ENCODE peak calls at places on chromosomes 4 and X, in six cellular contexts. L, K, X, R, C and Q are unnamed samples.

GRCh38 chrX:56313308-56313707 is 81.2 kb downstream of the KLF8 start:
- DNase-seq in L (no peak), K (no peak), X (no peak), R (no peak), C (no peak), Q (no peak)

GRCh38 chr4:1008840-1009646 is 2.4 kb upstream of the FGFRL1 start:
- DNase-seq in L (peak), K (peak), X (no peak), R (peak), C (no peak), Q (no peak)

GRCh38 chr4:17680559-17680958 is 66.1 kb downstream of the MED28 start:
- DNase-seq in L (no peak), K (no peak), X (no peak), R (no peak), C (no peak), Q (no peak)

GRCh38 chrX:69298466-69299140 is 133.3 kb upstream of the PJA1 start:
- DNase-seq in L (no peak), K (no peak), X (no peak), R (no peak), C (no peak), Q (no peak)

GRCh38 chr4:108143515-108143914 is 25.2 kb downstream of the LEF1 start:
- DNase-seq in L (no peak), K (no peak), X (no peak), R (no peak), C (no peak), Q (no peak)

GRCh38 chr4:1509366-1509765 is 103.1 kb upstream of the NKX1-1 start:
- DNase-seq in L (no peak), K (no peak), X (no peak), R (no peak), C (no peak), Q (no peak)

GRCh38 chr4:39353478-39354177 is 12.5 kb downstream of the RFC1 start:
- DNase-seq in L (no peak), K (peak), X (peak), R (no peak), C (no peak), Q (no peak)

GRCh38 chrX:40094900-40095587 is 2.7 kb downstream of the BCOR start:
- DNase-seq in L (no peak), K (no peak), X (no peak), R (peak), C (no peak), Q (no peak)

GRCh38 chr4:130542953-130543352 is 1447.0 kb downstream of the C4orf33 start:
- DNase-seq in L (no peak), K (no peak), X (no peak), R (no peak), C (no peak), Q (no peak)

GRCh38 chrX:20066968-20067708 is 49.6 kb downstream of the MAP7D2 start:
- DNase-seq in L (no peak), K (peak), X (peak), R (no peak), C (no peak), Q (no peak)

GRCh38 chr4:174592985-174593335 is 70.7 kb upstream of the HPGD start:
- DNase-seq in L (no peak), K (no peak), X (peak), R (no peak), C (no peak), Q (no peak)

GRCh38 chrX:136711147-136711546 is 63.2 kb downstream of the CD40LG start:
- DNase-seq in L (peak), K (no peak), X (peak), R (peak), C (no peak), Q (no peak)

GRCh38 chr4:1989533-1990347 is 19.0 kb downstream of the NELFA start:
- DNase-seq in L (no peak), K (no peak), X (no peak), R (no peak), C (peak), Q (no peak)

GRCh38 chr4:41207330-41207831 is 7.0 kb downstream of the APBB2 start:
- DNase-seq in L (no peak), K (no peak), X (no peak), R (no peak), C (no peak), Q (no peak)

GRCh38 chr4:128385683-128386304 is 98.2 kb upstream of the PGRMC2 start:
- DNase-seq in L (no peak), K (no peak), X (no peak), R (no peak), C (no peak), Q (no peak)

GRCh38 chrX:1451251-1451675 is 1.4 kb downstream of the ASMTL start:
- DNase-seq in L (no peak), K (no peak), X (no peak), R (no peak), C (no peak), Q (no peak)

GRCh38 chr4:41573458-41574129 is 35.6 kb downstream of the LIMCH1 start:
- DNase-seq in L (no peak), K (no peak), X (no peak), R (no peak), C (no peak), Q (no peak)

GRCh38 chrX:72254835-72255234 is 16.0 kb upstream of the ERCC6L start:
- DNase-seq in L (no peak), K (no peak), X (no peak), R (no peak), C (no peak), Q (no peak)

GRCh38 chrX:136176399-136176825 is 29.1 kb downstream of the FHL1 start:
- DNase-seq in L (no peak), K (no peak), X (peak), R (no peak), C (no peak), Q (no peak)

GRCh38 chr4:173528378-173529321 is 1.4 kb downstream of the HAND2 start:
- DNase-seq in L (peak), K (no peak), X (no peak), R (peak), C (no peak), Q (no peak)

GRCh38 chr4:23368081-23368697 is 521.7 kb downstream of the PPARGC1A start:
- DNase-seq in L (no peak), K (no peak), X (peak), R (peak), C (no peak), Q (no peak)

GRCh38 chr4:159464302-159464701 is 361.4 kb downstream of the RAPGEF2 start:
- DNase-seq in L (no peak), K (no peak), X (no peak), R (no peak), C (no peak), Q (no peak)

GRCh38 chr4:53654300-53654758 is 63.0 kb upstream of the LNX1 start:
- DNase-seq in L (no peak), K (no peak), X (no peak), R (no peak), C (no peak), Q (no peak)

GRCh38 chr4:1206299-1207156 is 34.1 kb upstream of the SPON2 start:
- DNase-seq in L (peak), K (no peak), X (no peak), R (peak), C (no peak), Q (no peak)

GRCh38 chrX:14228611-14229010 is 198.9 kb upstream of the GEMIN8 start:
- DNase-seq in L (no peak), K (no peak), X (no peak), R (no peak), C (no peak), Q (no peak)

GRCh38 chr4:151458148-151458547 is 49.2 kb downstream of the FHIP1A start:
- DNase-seq in L (no peak), K (no peak), X (no peak), R (no peak), C (no peak), Q (no peak)

GRCh38 chr4:101192244-101192643 is 155.1 kb downstream of the PPP3CA start:
- DNase-seq in L (no peak), K (no peak), X (no peak), R (no peak), C (no peak), Q (no peak)

GRCh38 chrX:100635989-100636320 is 651 bp downstream of the TSPAN6 start:
- DNase-seq in L (no peak), K (no peak), X (no peak), R (no peak), C (no peak), Q (no peak)

GRCh38 chr4:17186916-17187315 is 288.5 kb upstream of the LDB2 start:
- DNase-seq in L (no peak), K (no peak), X (no peak), R (no peak), C (no peak), Q (no peak)

GRCh38 chr4:4446434-4446833 is 59.5 kb downstream of the NSG1 start:
- DNase-seq in L (no peak), K (no peak), X (no peak), R (no peak), C (no peak), Q (no peak)

GRCh38 chrX:154986826-154987575 is 35.5 kb downstream of the F8 start:
- DNase-seq in L (no peak), K (peak), X (no peak), R (no peak), C (no peak), Q (no peak)

GRCh38 chrX:130626521-130626920 is 224.7 kb downstream of the RBMX2 start:
- DNase-seq in L (no peak), K (no peak), X (no peak), R (no peak), C (no peak), Q (no peak)

GRCh38 chr4:140049024-140049923 is 104.7 kb downstream of the MAML3 start:
- DNase-seq in L (peak), K (peak), X (peak), R (peak), C (no peak), Q (peak)

GRCh38 chr4:168486961-168487820 is 6.9 kb upstream of the DDX60L start:
- DNase-seq in L (no peak), K (no peak), X (peak), R (no peak), C (no peak), Q (no peak)

GRCh38 chrX:113157496-113157895 is 316.9 kb upstream of the AMOT start:
- DNase-seq in L (no peak), K (no peak), X (no peak), R (peak), C (no peak), Q (no peak)

GRCh38 chrX:106959897-106960296 is 39.7 kb downstream of the CLDN2 start:
- DNase-seq in L (no peak), K (no peak), X (peak), R (peak), C (no peak), Q (no peak)

GRCh38 chr4:82785248-82786003 is 13.2 kb downstream of the SCD5 start:
- DNase-seq in L (no peak), K (no peak), X (no peak), R (peak), C (peak), Q (no peak)
- H3K4me3 ChIP-seq in L (no peak), K (no peak), X (no peak), R (peak), C (no peak), Q (no peak)

GRCh38 chr4:186067757-186068385 is 1.1 kb upstream of the TLR3 start:
- DNase-seq in L (peak), K (peak), X (peak), R (peak), C (peak), Q (peak)
- H3K4me3 ChIP-seq in L (peak), K (peak), X (no peak), R (no peak), C (peak), Q (peak)

DNA sequence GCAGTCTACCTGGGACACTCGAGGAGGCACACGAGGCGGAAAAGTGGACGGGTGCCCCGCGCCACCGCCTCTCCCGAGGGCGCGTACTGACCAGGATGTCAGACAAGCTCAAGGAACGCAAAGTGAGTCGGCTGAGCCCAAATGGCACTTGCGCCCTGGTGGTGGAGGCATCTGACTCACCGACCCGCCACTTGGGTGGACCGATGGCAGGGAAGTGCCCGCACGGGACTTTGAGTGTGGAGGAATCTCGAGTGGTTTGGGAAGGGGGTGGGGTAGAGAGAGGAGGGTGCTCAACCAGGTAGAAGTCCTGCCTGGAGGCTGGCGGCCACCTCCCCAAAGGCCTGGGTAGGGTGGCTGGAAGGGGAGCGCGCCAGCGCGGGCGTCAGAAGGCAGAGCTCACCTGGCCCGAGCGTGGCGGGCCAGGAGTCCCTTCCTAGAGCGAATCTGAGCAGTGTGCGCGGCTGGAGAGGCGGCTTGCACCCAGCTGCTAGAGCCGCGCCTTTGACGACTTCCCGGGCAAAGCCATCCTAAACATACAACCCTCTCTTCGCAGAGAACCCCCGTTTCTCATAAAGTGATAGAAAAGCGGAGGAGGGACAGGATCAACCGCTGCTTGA is 652 bp downstream of the HELT start:
- DNase-seq in L (no peak), K (no peak), X (no peak), R (peak), C (no peak), Q (no peak)
- H3K4me3 ChIP-seq in L (peak), K (no peak), X (no peak), R (no peak), C (no peak), Q (no peak)

DNA sequence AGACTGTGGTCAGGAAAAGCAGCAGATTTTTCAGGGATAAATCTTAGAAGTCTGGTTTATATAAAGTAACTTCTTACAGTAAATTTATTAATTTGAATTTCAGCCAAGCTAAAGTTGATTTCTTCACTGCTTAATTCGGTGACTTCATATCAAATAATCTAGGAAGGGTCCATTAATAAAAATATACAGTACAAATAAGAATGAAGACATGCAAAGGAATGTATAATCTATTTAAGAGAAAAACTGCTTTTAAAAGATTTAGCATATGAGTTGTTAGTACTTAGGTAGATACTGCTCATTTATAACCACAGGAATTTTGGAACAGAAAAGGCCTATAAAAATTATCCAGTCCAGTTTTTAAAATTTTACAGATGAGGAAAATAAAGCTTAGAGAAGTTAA is 177.1 kb downstream of the DLG3 start:
- DNase-seq in L (no peak), K (no peak), X (no peak), R (no peak), C (no peak), Q (no peak)
- H3K4me3 ChIP-seq in L (no peak), K (no peak), X (no peak), R (no peak), C (no peak), Q (no peak)

GRCh38 chr4:25330905-25331816 is 18.6 kb downstream of the ZCCHC4 start:
- DNase-seq in L (no peak), K (no peak), X (no peak), R (no peak), C (no peak), Q (no peak)
- H3K4me3 ChIP-seq in L (no peak), K (peak), X (no peak), R (no peak), C (no peak), Q (peak)

DNA sequence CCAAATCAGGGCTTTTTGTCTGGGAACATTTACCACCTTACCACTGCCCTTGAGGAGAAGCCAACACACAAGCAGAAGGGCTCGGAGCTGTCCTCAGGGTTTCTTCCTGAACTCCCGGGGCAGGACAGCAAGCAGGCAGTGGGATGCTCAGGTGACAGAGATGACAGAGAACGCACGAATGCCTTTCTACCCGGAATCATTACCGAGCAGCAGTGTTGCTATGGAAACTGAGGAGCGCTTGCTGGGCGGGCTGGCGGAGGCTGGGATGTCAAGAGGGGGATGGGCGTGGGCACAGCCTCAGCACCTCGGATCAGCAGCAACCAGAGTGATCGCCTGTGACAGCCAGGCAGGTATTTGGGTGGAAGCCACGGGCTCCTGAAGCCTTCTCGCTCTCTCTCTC is 17.8 kb downstream of the SSR4 start:
- DNase-seq in L (no peak), K (no peak), X (no peak), R (no peak), C (no peak), Q (no peak)
- H3K4me3 ChIP-seq in L (no peak), K (no peak), X (no peak), R (no peak), C (no peak), Q (no peak)

GRCh38 chr4:112882286-112882685 is 167.2 kb upstream of the ANK2 start:
- DNase-seq in L (no peak), K (no peak), X (no peak), R (no peak), C (no peak), Q (no peak)

GRCh38 chr4:112876316-112876715 is 173.1 kb upstream of the ANK2 start:
- DNase-seq in L (no peak), K (no peak), X (no peak), R (no peak), C (no peak), Q (no peak)

GRCh38 chr4:112885897-112886296 is 163.6 kb upstream of the ANK2 start:
- DNase-seq in L (no peak), K (no peak), X (no peak), R (no peak), C (no peak), Q (no peak)

DNA sequence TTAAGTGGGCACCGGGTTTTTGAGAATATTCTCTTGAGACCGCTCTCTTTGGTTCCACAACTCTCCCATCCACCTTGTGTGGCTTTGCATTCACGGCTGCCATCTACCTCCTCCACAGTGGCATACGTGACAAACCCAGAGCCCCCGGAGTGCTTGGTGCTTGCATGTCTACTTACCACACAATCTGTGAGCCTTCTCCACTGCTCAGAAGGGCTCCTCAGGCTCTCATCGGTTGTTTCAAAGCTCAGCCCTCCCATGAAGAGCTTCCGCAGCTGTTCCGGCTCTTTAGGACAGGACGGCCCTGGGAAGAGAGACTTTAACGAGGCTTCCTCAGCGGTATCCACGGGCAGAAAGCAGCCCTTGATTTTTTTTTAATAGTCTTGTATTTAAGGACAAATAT is 167.6 kb upstream of the ANK2 start:
- DNase-seq in L (no peak), K (no peak), X (no peak), R (peak), C (no peak), Q (no peak)
- H3K4me3 ChIP-seq in L (peak), K (no peak), X (no peak), R (no peak), C (peak), Q (no peak)

GRCh38 chr4:118557298-118557851 is 127.8 kb upstream of the METTL14 start:
- DNase-seq in L (no peak), K (no peak), X (no peak), R (no peak), C (no peak), Q (no peak)
- H3K4me3 ChIP-seq in L (no peak), K (no peak), X (no peak), R (no peak), C (no peak), Q (no peak)

GRCh38 chr4:74057588-74057987 is 19.1 kb upstream of the CXCL3 start:
- DNase-seq in L (no peak), K (no peak), X (no peak), R (no peak), C (no peak), Q (no peak)
- H3K4me3 ChIP-seq in L (no peak), K (no peak), X (no peak), R (no peak), C (no peak), Q (no peak)

GRCh38 chrX:12910851-12911461 is 4.5 kb downstream of the TLR8 start:
- DNase-seq in L (no peak), K (no peak), X (no peak), R (no peak), C (peak), Q (no peak)

GRCh38 chrX:12917753-12918152 is 11.3 kb downstream of the TLR8 start:
- DNase-seq in L (no peak), K (no peak), X (no peak), R (no peak), C (no peak), Q (no peak)

GRCh38 chrX:12910424-12910823 is 4.0 kb downstream of the TLR8 start:
- DNase-seq in L (no peak), K (no peak), X (no peak), R (no peak), C (no peak), Q (no peak)

GRCh38 chrX:12912786-12913185 is 6.4 kb downstream of the TLR8 start:
- DNase-seq in L (no peak), K (no peak), X (no peak), R (no peak), C (no peak), Q (no peak)
- H3K4me3 ChIP-seq in L (no peak), K (no peak), X (no peak), R (no peak), C (no peak), Q (no peak)